ENCODE peak calls at places on chromosomes 16 and 17, in five cellular contexts. S, L, B, V and P are unnamed samples.

GRCh38 chr17:82942166-82943130 is 102.6 kb upstream of the ZNF750 start:
- DNase-seq in S (no peak), L (peak; percentile 14), B (no peak), V (no peak), P (no peak)

GRCh38 chr17:48626470-48627241 is 498 bp upstream of the HOXB9 start:
- DNase-seq in S (no peak), L (peak; percentile 48), B (no peak), V (peak; percentile 71), P (no peak)

GRCh38 chr16:31397101-31397660 is 4.0 kb downstream of the ITGAD start:
- DNase-seq in S (no peak), L (no peak), B (no peak), V (no peak), P (no peak)

GRCh38 chr17:14205992-14206461 is 30.6 kb downstream of the CDRT15 start:
- DNase-seq in S (no peak), L (no peak), B (no peak), V (no peak), P (no peak)

GRCh38 chr16:566475-567361 is at the start of gene NHLRC4:
- DNase-seq in S (no peak), L (peak; percentile 35), B (peak; percentile 56), V (peak; percentile 95), P (peak; percentile 95)

GRCh38 chr17:45334231-45334630 is 17.4 kb upstream of the MAP3K14 start:
- DNase-seq in S (no peak), L (no peak), B (no peak), V (no peak), P (peak; percentile 39)

GRCh38 chr17:41687828-41688640 is 651 bp upstream of the EIF1 start:
- DNase-seq in S (no peak), L (no peak), B (no peak), V (no peak), P (no peak)

GRCh38 chr17:44216173-44216572 is 3.3 kb downstream of the UBTF start:
- DNase-seq in S (no peak), L (no peak), B (no peak), V (peak; percentile 52), P (peak; percentile 56)

GRCh38 chr17:41416478-41416877 is 7.9 kb downstream of the KRT37 start:
- DNase-seq in S (no peak), L (no peak), B (no peak), V (no peak), P (no peak)

GRCh38 chr16:68473358-68474064 is 25.2 kb upstream of the SMPD3 start:
- DNase-seq in S (no peak), L (no peak), B (no peak), V (no peak), P (no peak)

GRCh38 chr17:42287305-42288077 is 807 bp upstream of the STAT5A start:
- DNase-seq in S (no peak), L (peak; percentile 28), B (no peak), V (peak; percentile 76), P (peak; percentile 79)

GRCh38 chr16:12811441-12812198 is 7.9 kb upstream of the CPPED1 start:
- DNase-seq in S (no peak), L (no peak), B (no peak), V (no peak), P (no peak)

GRCh38 chr16:78579020-78579419 is 479.6 kb downstream of the WWOX start:
- DNase-seq in S (no peak), L (no peak), B (no peak), V (no peak), P (no peak)

GRCh38 chr17:40352044-40352778 is 12.3 kb downstream of the GJD3 start:
- DNase-seq in S (no peak), L (no peak), B (no peak), V (no peak), P (no peak)

GRCh38 chr16:69083306-69083941 is 22.0 kb upstream of the HAS3 start:
- DNase-seq in S (no peak), L (no peak), B (no peak), V (no peak), P (no peak)

GRCh38 chr17:46020998-46021397 is 21.9 kb downstream of the STH start:
- DNase-seq in S (no peak), L (no peak), B (no peak), V (no peak), P (no peak)

GRCh38 chr16:4859900-4860255 is 12.6 kb downstream of the UBN1 start:
- DNase-seq in S (no peak), L (no peak), B (peak; percentile 39), V (no peak), P (no peak)

GRCh38 chr16:51132484-51132883 is 18.6 kb downstream of the SALL1 start:
- DNase-seq in S (no peak), L (no peak), B (no peak), V (no peak), P (no peak)

GRCh38 chr17:29180788-29181160 is 576 bp upstream of the MYO18A start:
- DNase-seq in S (no peak), L (no peak), B (no peak), V (no peak), P (no peak)

GRCh38 chr16:30787613-30788378 is 791 bp upstream of the ZNF629 start:
- DNase-seq in S (no peak), L (no peak), B (no peak), V (no peak), P (no peak)

GRCh38 chr17:28394717-28395116 is 11.3 kb downstream of the SLC46A1 start:
- DNase-seq in S (no peak), L (no peak), B (no peak), V (no peak), P (no peak)

GRCh38 chr16:12178251-12178990 is 201.9 kb downstream of the SNX29 start:
- DNase-seq in S (peak; percentile 77), L (no peak), B (no peak), V (no peak), P (no peak)

GRCh38 chr16:2857451-2858244 is at the start of gene PRSS22:
- DNase-seq in S (no peak), L (no peak), B (no peak), V (no peak), P (peak; percentile 23)

GRCh38 chr16:2856686-2857450 is 1.1 kb downstream of the PRSS22 start:
- DNase-seq in S (no peak), L (no peak), B (no peak), V (no peak), P (no peak)

GRCh38 chr16:2859686-2860265 is 1.8 kb upstream of the PRSS22 start:
- DNase-seq in S (no peak), L (no peak), B (no peak), V (no peak), P (no peak)

GRCh38 chr16:2858245-2859025 is 465 bp upstream of the PRSS22 start:
- DNase-seq in S (no peak), L (no peak), B (no peak), V (no peak), P (no peak)

GRCh38 chr16:2860826-2861567 is 3.0 kb upstream of the PRSS22 start:
- DNase-seq in S (no peak), L (no peak), B (no peak), V (no peak), P (no peak)
- TF ChIP-seq CTCF in S (no peak), L (no peak), B (no peak), V (no peak), P (no peak)

GRCh38 chr17:9343513-9343912 is 232.1 kb downstream of the STX8 start:
- DNase-seq in S (no peak), L (no peak), B (no peak), V (no peak), P (no peak)
- TF ChIP-seq CTCF in S (no peak), L (no peak), B (no peak), V (no peak), P (no peak)

DNA sequence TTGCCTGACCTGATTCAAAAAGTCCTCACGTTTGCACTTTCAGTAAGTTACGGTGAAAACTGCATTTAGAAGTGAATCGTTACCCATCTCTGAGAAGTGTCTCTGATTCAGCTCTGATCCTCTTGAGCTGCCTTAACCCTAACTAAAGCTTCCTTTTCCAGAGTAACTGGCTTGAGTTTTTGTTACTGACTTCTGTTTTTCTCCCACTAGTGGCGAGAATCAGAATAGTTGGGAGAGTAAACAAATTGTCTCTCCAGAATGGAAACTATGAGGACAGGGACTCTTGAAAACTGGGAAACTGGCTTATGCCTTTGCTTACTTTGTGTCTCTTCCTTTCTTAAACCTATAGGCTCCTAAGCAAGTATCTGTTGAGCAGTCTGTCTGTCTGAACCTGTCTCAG is 31.3 kb upstream of the KPNB1 start:
- DNase-seq in S (no peak), L (no peak), B (no peak), V (no peak), P (no peak)
- TF ChIP-seq CTCF in S (peak; percentile 28), L (no peak), B (peak; percentile 51), V (no peak), P (peak; percentile 8)

GRCh38 chr16:83040174-83040573 is 413.4 kb downstream of the CDH13 start:
- DNase-seq in S (no peak), L (no peak), B (peak; percentile 36), V (no peak), P (no peak)
- TF ChIP-seq CTCF in S (no peak), L (no peak), B (no peak), V (no peak), P (no peak)

GRCh38 chr17:60583008-60583407 is 17.0 kb upstream of the PPM1D start:
- DNase-seq in S (no peak), L (no peak), B (no peak), V (no peak), P (no peak)

GRCh38 chr17:60590075-60590474 is 9.9 kb upstream of the PPM1D start:
- DNase-seq in S (no peak), L (no peak), B (no peak), V (no peak), P (no peak)

GRCh38 chr17:60585887-60586286 is 14.1 kb upstream of the PPM1D start:
- DNase-seq in S (no peak), L (no peak), B (no peak), V (no peak), P (no peak)

GRCh38 chr17:60586288-60586974 is 13.6 kb upstream of the PPM1D start:
- DNase-seq in S (no peak), L (no peak), B (no peak), V (no peak), P (no peak)
- TF ChIP-seq CTCF in S (peak; percentile 33), L (no peak), B (peak; percentile 31), V (no peak), P (peak; percentile 29)

GRCh38 chr17:2400877-2401425 is at the start of gene MNT:
- DNase-seq in S (peak; percentile 93), L (peak; percentile 85), B (peak; percentile 91), V (peak; percentile 97), P (peak; percentile 98)
- TF ChIP-seq CTCF in S (no peak), L (no peak), B (no peak), V (no peak), P (no peak)

GRCh38 chr16:84048306-84048705 is 5.7 kb upstream of the SLC38A8 start:
- DNase-seq in S (no peak), L (no peak), B (no peak), V (no peak), P (no peak)
- TF ChIP-seq CTCF in S (no peak), L (no peak), B (peak; percentile 30), V (no peak), P (no peak)